ENCODE peak calls at places on chromosomes 16 and 17, in six cellular contexts. One of them, this sample, is unnamed.

GRCh38 chr17:12041316-12041715 is 20.6 kb downstream of the MAP2K4 start:
- DNase-seq in heart right ventricle: no peak
- DNase-seq in cardiac fibroblast: peak
- DNase-seq in AG08395: peak
- DNase-seq in left colon: no peak
- DNase-seq in epithelial cell of prostate: peak
- DNase-seq in this sample: no peak

GRCh38 chr16:11752856-11753255 is 10.2 kb upstream of the TXNDC11 start:
- DNase-seq in epithelial cell of prostate: no peak
- DNase-seq in AG08395: no peak
- DNase-seq in cardiac fibroblast: no peak
- DNase-seq in heart right ventricle: no peak
- DNase-seq in left colon: no peak
- DNase-seq in this sample: no peak

GRCh38 chr17:58329035-58329807 is 626 bp upstream of the TSPOAP1 start:
- DNase-seq in left colon: no peak
- DNase-seq in AG08395: no peak
- DNase-seq in cardiac fibroblast: no peak
- DNase-seq in epithelial cell of prostate: no peak
- DNase-seq in heart right ventricle: no peak
- DNase-seq in this sample: peak

GRCh38 chr17:62062936-62063335 is 2.1 kb downstream of the MED13 start:
- DNase-seq in left colon: no peak
- DNase-seq in AG08395: no peak
- DNase-seq in cardiac fibroblast: no peak
- DNase-seq in heart right ventricle: no peak
- DNase-seq in epithelial cell of prostate: no peak
- DNase-seq in this sample: no peak

GRCh38 chr16:11681526-11681925 is 13.3 kb downstream of the SNN start:
- DNase-seq in left colon: no peak
- DNase-seq in AG08395: no peak
- DNase-seq in epithelial cell of prostate: no peak
- DNase-seq in cardiac fibroblast: no peak
- DNase-seq in heart right ventricle: no peak
- DNase-seq in this sample: no peak

GRCh38 chr17:12737740-12738469 is 51.4 kb upstream of the ARHGAP44 start:
- DNase-seq in epithelial cell of prostate: no peak
- DNase-seq in AG08395: no peak
- DNase-seq in heart right ventricle: no peak
- DNase-seq in cardiac fibroblast: no peak
- DNase-seq in left colon: no peak
- DNase-seq in this sample: no peak

GRCh38 chr17:45729284-45729907 is 54.7 kb upstream of the CRHR1 start:
- DNase-seq in AG08395: no peak
- DNase-seq in left colon: no peak
- DNase-seq in heart right ventricle: no peak
- DNase-seq in epithelial cell of prostate: no peak
- DNase-seq in cardiac fibroblast: no peak
- DNase-seq in this sample: no peak

GRCh38 chr16:78668393-78668792 is 568.9 kb downstream of the WWOX start:
- DNase-seq in epithelial cell of prostate: no peak
- DNase-seq in heart right ventricle: no peak
- DNase-seq in cardiac fibroblast: no peak
- DNase-seq in AG08395: no peak
- DNase-seq in left colon: no peak
- DNase-seq in this sample: no peak

GRCh38 chr17:72890711-72891110 is 201.8 kb downstream of the SLC39A11 start:
- DNase-seq in AG08395: peak
- DNase-seq in cardiac fibroblast: peak
- DNase-seq in heart right ventricle: no peak
- DNase-seq in epithelial cell of prostate: no peak
- DNase-seq in left colon: no peak
- DNase-seq in this sample: no peak

GRCh38 chr17:74950207-74950606 is 14.5 kb downstream of the OTOP3 start:
- DNase-seq in cardiac fibroblast: no peak
- DNase-seq in AG08395: no peak
- DNase-seq in heart right ventricle: no peak
- DNase-seq in epithelial cell of prostate: no peak
- DNase-seq in left colon: no peak
- DNase-seq in this sample: no peak

GRCh38 chr16:62213763-62214162 is 177.5 kb upstream of the CDH8 start:
- DNase-seq in heart right ventricle: no peak
- DNase-seq in left colon: no peak
- DNase-seq in cardiac fibroblast: no peak
- DNase-seq in epithelial cell of prostate: no peak
- DNase-seq in AG08395: no peak
- DNase-seq in this sample: no peak

GRCh38 chr17:6749519-6749918 is 6.3 kb upstream of the XAF1 start:
- DNase-seq in heart right ventricle: no peak
- DNase-seq in left colon: no peak
- DNase-seq in cardiac fibroblast: peak
- DNase-seq in AG08395: no peak
- DNase-seq in epithelial cell of prostate: no peak
- DNase-seq in this sample: peak

GRCh38 chr16:67939507-67940435 is 3.1 kb upstream of the PSMB10 start:
- DNase-seq in heart right ventricle: no peak
- DNase-seq in cardiac fibroblast: no peak
- DNase-seq in left colon: peak
- DNase-seq in epithelial cell of prostate: no peak
- DNase-seq in AG08395: no peak
- DNase-seq in this sample: peak

GRCh38 chr16:77675464-77676324 is 46.6 kb upstream of the NUDT7 start:
- DNase-seq in epithelial cell of prostate: peak
- DNase-seq in heart right ventricle: no peak
- DNase-seq in cardiac fibroblast: peak
- DNase-seq in AG08395: peak
- DNase-seq in left colon: peak
- DNase-seq in this sample: peak

GRCh38 chr17:35432176-35433074 is at the start of gene SLFN12:
- DNase-seq in AG08395: peak
- DNase-seq in epithelial cell of prostate: no peak
- DNase-seq in heart right ventricle: no peak
- DNase-seq in left colon: peak
- DNase-seq in cardiac fibroblast: peak
- DNase-seq in this sample: peak

GRCh38 chr16:65731840-65732239 is 610.0 kb upstream of the CDH11 start:
- DNase-seq in heart right ventricle: no peak
- DNase-seq in left colon: no peak
- DNase-seq in cardiac fibroblast: no peak
- DNase-seq in AG08395: no peak
- DNase-seq in epithelial cell of prostate: peak
- DNase-seq in this sample: no peak

GRCh38 chr17:19380551-19381284 is 2.4 kb downstream of the MAPK7 start:
- DNase-seq in heart right ventricle: no peak
- DNase-seq in left colon: no peak
- DNase-seq in cardiac fibroblast: no peak
- DNase-seq in epithelial cell of prostate: no peak
- DNase-seq in AG08395: no peak
- DNase-seq in this sample: no peak

This sample was measured in activated CD8-positive, alpha-beta T cell treated with anti-CD3 and anti-CD28 coated beads, Interleukin-2, amount 10 ng/mL, durations not matched to agents 7 days and 5 days.